ENCODE peak calls at places on chromosome 10, in six cellular contexts. W is PC-9, K is fibroblast of pulmonary artery, U is HFF-Myc, Z is cardiac muscle cell, R is cardiac fibroblast. Y is an unnamed sample.

GRCh38 chr10:47295411-47295810 is 4.6 kb upstream of the GDF10 start:
- DNase-seq in R (no peak), W (no peak), Z (no peak), K (no peak), U (no peak), Y (no peak)

GRCh38 chr10:118732253-118733194 is 22.2 kb downstream of the CACUL1 start:
- DNase-seq in W (no peak), U (no peak), Z (no peak), K (no peak), R (no peak), Y (no peak)

GRCh38 chr10:130455111-130455695 is 319.0 kb downstream of the GLRX3 start:
- DNase-seq in Z (no peak), W (no peak), U (no peak), R (no peak), K (no peak), Y (no peak)

GRCh38 chr10:15305161-15305560 is 65.9 kb downstream of the FAM171A1 start:
- DNase-seq in U (no peak), R (no peak), W (no peak), Z (no peak), K (no peak), Y (no peak)

GRCh38 chr10:4383683-4384082 is 442.3 kb upstream of the AKR1E2 start:
- DNase-seq in Z (peak; percentile 18), W (no peak), R (peak; percentile 30), K (peak; percentile 17), U (no peak), Y (no peak)

GRCh38 chr10:68303849-68304412 is 27.9 kb upstream of the HNRNPH3 start:
- DNase-seq in Z (no peak), R (no peak), K (no peak), W (no peak), U (no peak), Y (no peak)

GRCh38 chr10:18230794-18231193 is 90.6 kb downstream of the CACNB2 start:
- DNase-seq in W (no peak), K (no peak), R (no peak), U (no peak), Z (no peak), Y (no peak)

GRCh38 chr10:29681700-29682444 is 47.1 kb upstream of the SVIL start:
- DNase-seq in Z (no peak), K (no peak), R (no peak), W (no peak), U (no peak), Y (no peak)

GRCh38 chr10:116155191-116155590 is 117.8 kb downstream of the GFRA1 start:
- DNase-seq in Z (no peak), W (no peak), U (no peak), R (no peak), K (no peak), Y (no peak)

GRCh38 chr10:42960491-42961155 is 116.2 kb upstream of the RET start:
- DNase-seq in U (peak; percentile 14), K (no peak), R (peak; percentile 7), W (peak; percentile 85), Z (no peak), Y (no peak)

GRCh38 chr10:4359003-4359402 is 467.0 kb upstream of the AKR1E2 start:
- DNase-seq in K (peak; percentile 29), U (no peak), R (peak; percentile 77), Z (no peak), W (no peak), Y (no peak)

GRCh38 chr10:129890170-129890569 is 73.9 kb downstream of the EBF3 start:
- DNase-seq in W (no peak), K (no peak), Z (no peak), R (no peak), U (no peak), Y (no peak)

GRCh38 chr10:7410306-7410799 is 481 bp downstream of the SFMBT2 start:
- DNase-seq in W (no peak), K (peak; percentile 17), Z (peak; percentile 67), U (no peak), R (no peak), Y (peak; percentile 50)

GRCh38 chr10:14586901-14587300 is 187.8 kb downstream of the FAM107B start:
- DNase-seq in U (no peak), K (no peak), R (no peak), Z (no peak), W (peak; percentile 36), Y (no peak)

GRCh38 chr10:28410420-28411135 is 107.7 kb upstream of the MPP7 start:
- DNase-seq in K (peak; percentile 13), Z (no peak), U (no peak), R (peak; percentile 11), W (no peak), Y (no peak)

GRCh38 chr10:93086289-93086688 is 12.6 kb downstream of the CYP26A1 start:
- DNase-seq in W (no peak), R (no peak), Z (no peak), U (no peak), K (no peak), Y (no peak)

GRCh38 chr10:78980815-78981214 is 88.0 kb upstream of the ZMIZ1 start:
- DNase-seq in Z (no peak), K (no peak), W (no peak), R (no peak), U (no peak), Y (no peak)

GRCh38 chr10:70542565-70542938 is 60.0 kb downstream of the PRF1 start:
- DNase-seq in K (peak; percentile 18), R (peak; percentile 20), W (no peak), Z (no peak), U (no peak), Y (no peak)

GRCh38 chr10:118800920-118801319 is 46.1 kb upstream of the CACUL1 start:
- DNase-seq in W (no peak), U (no peak), K (peak; percentile 18), Z (peak; percentile 9), R (peak; percentile 30), Y (no peak)

GRCh38 chr10:13659887-13660544 is 73.3 kb downstream of the PRPF18 start:
- DNase-seq in U (peak; percentile 26), K (peak; percentile 71), Z (peak; percentile 44), R (peak; percentile 81), W (no peak), Y (peak; percentile 85)

GRCh38 chr10:11232222-11232961 is 214.7 kb downstream of the CELF2 start:
- DNase-seq in U (no peak), K (no peak), Z (no peak), R (no peak), W (no peak), Y (no peak)

GRCh38 chr10:68606918-68607317 is 46.8 kb downstream of the TET1 start:
- DNase-seq in Z (no peak), R (peak; percentile 62), W (no peak), K (peak; percentile 14), U (no peak), Y (no peak)

DNA sequence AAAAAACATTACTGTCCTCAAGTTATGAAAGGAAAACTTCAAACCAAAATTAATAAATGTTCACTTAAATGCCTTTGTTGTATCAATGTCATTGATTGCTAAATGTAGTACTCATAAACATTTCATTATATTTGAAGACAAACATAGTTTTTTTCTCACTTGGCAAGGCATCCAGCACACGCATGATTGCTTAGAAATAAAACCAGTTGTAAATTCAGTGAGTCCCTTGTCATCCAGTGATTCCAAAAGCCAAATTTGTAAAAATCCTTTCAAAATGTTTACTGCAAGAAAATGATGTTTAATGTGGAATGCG is 6.2 kb upstream of the NEURL1 start:
- DNase-seq in Z (no peak), W (no peak), R (no peak), K (no peak), U (no peak), Y (no peak)
- TF ChIP-seq CTCF in Z (no peak), W (no peak), R (no peak), K (no peak), U (no peak), Y (no peak)

GRCh38 chr10:100930368-100930767 is 17.6 kb downstream of the SLF2 start:
- DNase-seq in R (no peak), U (no peak), Z (peak; percentile 17), W (no peak), K (peak; percentile 7), Y (no peak)
- TF ChIP-seq CTCF in R (no peak), U (peak; percentile 4), Z (no peak), W (no peak), K (peak; percentile 15), Y (no peak)

GRCh38 chr10:131899695-131900349 is 986 bp upstream of the PPP2R2D start:
- DNase-seq in R (no peak), W (no peak), Z (no peak), K (no peak), U (no peak), Y (no peak)
- TF ChIP-seq CTCF in R (no peak), W (no peak), Z (no peak), K (no peak), U (no peak), Y (no peak)

DNA sequence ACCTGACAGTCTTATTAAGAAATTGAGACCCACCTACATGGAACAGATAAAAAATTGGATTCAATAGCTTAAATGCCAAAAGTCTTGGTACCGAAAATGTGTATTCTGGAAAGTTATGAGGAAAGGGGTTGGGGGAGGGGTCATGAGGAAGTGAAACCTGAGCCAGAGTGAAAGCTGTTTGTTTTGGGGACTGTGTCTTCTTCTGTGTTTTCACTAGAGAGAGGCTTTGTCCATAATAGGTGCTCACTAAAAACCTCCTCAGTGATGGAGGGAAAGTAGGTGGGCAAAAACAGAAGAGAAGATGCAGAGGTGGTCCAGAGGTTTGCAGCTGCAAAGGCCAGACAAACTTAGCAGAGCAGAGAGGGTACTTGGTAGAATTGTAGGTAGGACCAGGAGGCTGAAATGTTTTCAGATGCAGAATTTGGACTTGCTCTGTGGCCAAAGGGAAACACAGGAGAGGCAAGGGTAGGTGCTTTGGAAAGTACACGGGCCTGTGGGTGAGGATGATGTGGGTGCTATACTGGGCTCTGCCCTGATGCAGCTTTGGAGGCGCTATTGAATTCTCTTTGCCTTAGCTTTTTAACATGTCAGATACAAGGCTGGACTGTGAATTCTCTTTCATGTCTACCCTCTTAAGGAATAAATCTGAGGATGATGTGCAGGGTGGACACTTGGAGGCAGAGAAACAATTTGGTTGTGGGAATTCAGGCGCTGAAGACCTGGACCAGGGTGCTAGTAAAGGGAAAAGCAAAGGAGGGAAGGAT is 254.6 kb downstream of the PTEN start:
- DNase-seq in U (no peak), Z (peak; percentile 45), R (no peak), K (no peak), W (no peak), Y (no peak)
- TF ChIP-seq CTCF in U (no peak), Z (peak; percentile 16), R (peak; percentile 18), K (peak; percentile 8), W (no peak), Y (no peak)

GRCh38 chr10:131845505-131846223 is 55.1 kb upstream of the PPP2R2D start:
- DNase-seq in R (no peak), U (no peak), K (no peak), Z (no peak), W (no peak), Y (no peak)
- TF ChIP-seq CTCF in R (no peak), U (no peak), K (no peak), Z (no peak), W (no peak), Y (no peak)

GRCh38 chr10:124520553-124521428 is 59.2 kb downstream of the LHPP start:
- DNase-seq in R (no peak), W (no peak), K (no peak), U (no peak), Z (no peak), Y (no peak)
- TF ChIP-seq CTCF in R (no peak), W (no peak), K (no peak), U (no peak), Z (no peak), Y (no peak)

Y was measured in GM13976.